ENCODE peak calls at places on chromosomes 11 and 22, in nine cellular contexts. One of them, this sample, is unnamed.

GRCh38 chr11:32070707-32071106 is 20.2 kb upstream of the RCN1 start:
- DNase-seq in effector memory CD4-positive, alpha-beta T cell: no peak
- DNase-seq in RWPE1: no peak
- DNase-seq in EL: no peak
- DNase-seq in cerebellum: no peak
- DNase-seq in amniotic epithelial cell: no peak
- DNase-seq in activated CD4-positive, alpha-beta T cell treated with anti-CD3 and anti-CD28 coated beads, Interleukin-2, amount 50 U/mL, for 4 hours: no peak
- DNase-seq in SK-MEL-5: no peak
- DNase-seq in Calu3: no peak
- DNase-seq in this sample: no peak

GRCh38 chr11:46134061-46134460 is 12.8 kb upstream of the PHF21A start:
- DNase-seq in cerebellum: no peak
- DNase-seq in RWPE1: no peak
- DNase-seq in amniotic epithelial cell: no peak
- DNase-seq in SK-MEL-5: no peak
- DNase-seq in activated CD4-positive, alpha-beta T cell treated with anti-CD3 and anti-CD28 coated beads, Interleukin-2, amount 50 U/mL, for 4 hours: no peak
- DNase-seq in Calu3: no peak
- DNase-seq in effector memory CD4-positive, alpha-beta T cell: no peak
- DNase-seq in EL: no peak
- DNase-seq in this sample: no peak

GRCh38 chr11:111376453-111376871 is 2.6 kb downstream of the POU2AF1 start:
- DNase-seq in effector memory CD4-positive, alpha-beta T cell: no peak
- DNase-seq in Calu3: no peak
- DNase-seq in RWPE1: no peak
- DNase-seq in cerebellum: no peak
- DNase-seq in activated CD4-positive, alpha-beta T cell treated with anti-CD3 and anti-CD28 coated beads, Interleukin-2, amount 50 U/mL, for 4 hours: no peak
- DNase-seq in amniotic epithelial cell: no peak
- DNase-seq in SK-MEL-5: no peak
- DNase-seq in EL: no peak
- DNase-seq in this sample: no peak

GRCh38 chr11:73260127-73260457 is 12.0 kb upstream of the P2RY6 start:
- DNase-seq in RWPE1: no peak
- DNase-seq in Calu3: no peak
- DNase-seq in amniotic epithelial cell: no peak
- DNase-seq in cerebellum: no peak
- DNase-seq in SK-MEL-5: no peak
- DNase-seq in effector memory CD4-positive, alpha-beta T cell: no peak
- DNase-seq in EL: no peak
- DNase-seq in activated CD4-positive, alpha-beta T cell treated with anti-CD3 and anti-CD28 coated beads, Interleukin-2, amount 50 U/mL, for 4 hours: no peak
- DNase-seq in this sample: no peak

GRCh38 chr11:18471995-18472394 is 16.3 kb downstream of the LDHAL6A start:
- DNase-seq in RWPE1: no peak
- DNase-seq in SK-MEL-5: no peak
- DNase-seq in amniotic epithelial cell: no peak
- DNase-seq in cerebellum: no peak
- DNase-seq in Calu3: no peak
- DNase-seq in EL: no peak
- DNase-seq in activated CD4-positive, alpha-beta T cell treated with anti-CD3 and anti-CD28 coated beads, Interleukin-2, amount 50 U/mL, for 4 hours: no peak
- DNase-seq in effector memory CD4-positive, alpha-beta T cell: no peak
- DNase-seq in this sample: no peak

GRCh38 chr22:27597703-27598444 is 203.7 kb downstream of the MN1 start:
- DNase-seq in effector memory CD4-positive, alpha-beta T cell: no peak
- DNase-seq in amniotic epithelial cell: peak
- DNase-seq in activated CD4-positive, alpha-beta T cell treated with anti-CD3 and anti-CD28 coated beads, Interleukin-2, amount 50 U/mL, for 4 hours: no peak
- DNase-seq in SK-MEL-5: peak
- DNase-seq in EL: peak
- DNase-seq in Calu3: peak
- DNase-seq in cerebellum: no peak
- DNase-seq in RWPE1: peak
- DNase-seq in this sample: no peak

GRCh38 chr11:19868281-19868821 is 155.7 kb downstream of the NAV2 start:
- DNase-seq in activated CD4-positive, alpha-beta T cell treated with anti-CD3 and anti-CD28 coated beads, Interleukin-2, amount 50 U/mL, for 4 hours: no peak
- DNase-seq in amniotic epithelial cell: peak
- DNase-seq in cerebellum: peak
- DNase-seq in SK-MEL-5: no peak
- DNase-seq in EL: peak
- DNase-seq in effector memory CD4-positive, alpha-beta T cell: no peak
- DNase-seq in RWPE1: peak
- DNase-seq in Calu3: no peak
- DNase-seq in this sample: peak

GRCh38 chr11:93844568-93844967 is 5.8 kb downstream of the VSTM5 start:
- DNase-seq in Calu3: no peak
- DNase-seq in SK-MEL-5: peak
- DNase-seq in effector memory CD4-positive, alpha-beta T cell: no peak
- DNase-seq in activated CD4-positive, alpha-beta T cell treated with anti-CD3 and anti-CD28 coated beads, Interleukin-2, amount 50 U/mL, for 4 hours: no peak
- DNase-seq in EL: peak
- DNase-seq in RWPE1: no peak
- DNase-seq in cerebellum: no peak
- DNase-seq in amniotic epithelial cell: no peak
- DNase-seq in this sample: no peak

GRCh38 chr11:110679323-110679980 is 32.8 kb downstream of the ARHGAP20 start:
- DNase-seq in amniotic epithelial cell: peak
- DNase-seq in activated CD4-positive, alpha-beta T cell treated with anti-CD3 and anti-CD28 coated beads, Interleukin-2, amount 50 U/mL, for 4 hours: no peak
- DNase-seq in RWPE1: no peak
- DNase-seq in EL: peak
- DNase-seq in Calu3: no peak
- DNase-seq in effector memory CD4-positive, alpha-beta T cell: no peak
- DNase-seq in cerebellum: no peak
- DNase-seq in SK-MEL-5: no peak
- DNase-seq in this sample: no peak

GRCh38 chr11:89293966-89294679 is 116.4 kb downstream of the TYR start:
- DNase-seq in SK-MEL-5: no peak
- DNase-seq in activated CD4-positive, alpha-beta T cell treated with anti-CD3 and anti-CD28 coated beads, Interleukin-2, amount 50 U/mL, for 4 hours: no peak
- DNase-seq in EL: no peak
- DNase-seq in cerebellum: no peak
- DNase-seq in effector memory CD4-positive, alpha-beta T cell: no peak
- DNase-seq in Calu3: no peak
- DNase-seq in RWPE1: no peak
- DNase-seq in amniotic epithelial cell: peak
- DNase-seq in this sample: no peak

GRCh38 chr11:78170413-78170812 is 18.0 kb downstream of the KCTD21 start:
- DNase-seq in RWPE1: no peak
- DNase-seq in cerebellum: no peak
- DNase-seq in effector memory CD4-positive, alpha-beta T cell: no peak
- DNase-seq in EL: no peak
- DNase-seq in Calu3: no peak
- DNase-seq in SK-MEL-5: no peak
- DNase-seq in activated CD4-positive, alpha-beta T cell treated with anti-CD3 and anti-CD28 coated beads, Interleukin-2, amount 50 U/mL, for 4 hours: no peak
- DNase-seq in amniotic epithelial cell: no peak
- DNase-seq in this sample: no peak

GRCh38 chr22:50432131-50432870 is 42.5 kb downstream of the SBF1 start:
- DNase-seq in activated CD4-positive, alpha-beta T cell treated with anti-CD3 and anti-CD28 coated beads, Interleukin-2, amount 50 U/mL, for 4 hours: no peak
- DNase-seq in cerebellum: no peak
- DNase-seq in effector memory CD4-positive, alpha-beta T cell: no peak
- DNase-seq in Calu3: no peak
- DNase-seq in EL: no peak
- DNase-seq in amniotic epithelial cell: no peak
- DNase-seq in SK-MEL-5: no peak
- DNase-seq in RWPE1: no peak
- DNase-seq in this sample: no peak

GRCh38 chr11:38814670-38815069 is 2216.6 kb upstream of the RAG2 start:
- DNase-seq in Calu3: no peak
- DNase-seq in RWPE1: peak
- DNase-seq in cerebellum: no peak
- DNase-seq in SK-MEL-5: no peak
- DNase-seq in activated CD4-positive, alpha-beta T cell treated with anti-CD3 and anti-CD28 coated beads, Interleukin-2, amount 50 U/mL, for 4 hours: no peak
- DNase-seq in amniotic epithelial cell: peak
- DNase-seq in effector memory CD4-positive, alpha-beta T cell: no peak
- DNase-seq in EL: peak
- DNase-seq in this sample: no peak

GRCh38 chr11:35274909-35275807 is 136.2 kb downstream of the CD44 start:
- DNase-seq in cerebellum: peak
- DNase-seq in amniotic epithelial cell: peak
- DNase-seq in RWPE1: no peak
- DNase-seq in SK-MEL-5: peak
- DNase-seq in effector memory CD4-positive, alpha-beta T cell: no peak
- DNase-seq in activated CD4-positive, alpha-beta T cell treated with anti-CD3 and anti-CD28 coated beads, Interleukin-2, amount 50 U/mL, for 4 hours: no peak
- DNase-seq in EL: peak
- DNase-seq in Calu3: peak
- DNase-seq in this sample: peak

GRCh38 chr11:28596816-28597215 is 488.6 kb downstream of the METTL15 start:
- DNase-seq in cerebellum: no peak
- DNase-seq in RWPE1: no peak
- DNase-seq in EL: no peak
- DNase-seq in SK-MEL-5: no peak
- DNase-seq in activated CD4-positive, alpha-beta T cell treated with anti-CD3 and anti-CD28 coated beads, Interleukin-2, amount 50 U/mL, for 4 hours: no peak
- DNase-seq in amniotic epithelial cell: peak
- DNase-seq in Calu3: no peak
- DNase-seq in effector memory CD4-positive, alpha-beta T cell: no peak
- DNase-seq in this sample: no peak

GRCh38 chr11:76313913-76314740 is 66.8 kb downstream of the THAP12 start:
- DNase-seq in RWPE1: no peak
- DNase-seq in cerebellum: no peak
- DNase-seq in effector memory CD4-positive, alpha-beta T cell: no peak
- DNase-seq in EL: peak
- DNase-seq in activated CD4-positive, alpha-beta T cell treated with anti-CD3 and anti-CD28 coated beads, Interleukin-2, amount 50 U/mL, for 4 hours: no peak
- DNase-seq in amniotic epithelial cell: peak
- DNase-seq in Calu3: no peak
- DNase-seq in SK-MEL-5: no peak
- DNase-seq in this sample: no peak

GRCh38 chr11:16984229-16984628 is 30.0 kb downstream of the PLEKHA7 start:
- DNase-seq in Calu3: no peak
- DNase-seq in amniotic epithelial cell: no peak
- DNase-seq in SK-MEL-5: peak
- DNase-seq in activated CD4-positive, alpha-beta T cell treated with anti-CD3 and anti-CD28 coated beads, Interleukin-2, amount 50 U/mL, for 4 hours: no peak
- DNase-seq in effector memory CD4-positive, alpha-beta T cell: no peak
- DNase-seq in RWPE1: no peak
- DNase-seq in EL: no peak
- DNase-seq in cerebellum: no peak
- DNase-seq in this sample: no peak

GRCh38 chr22:29892757-29893156 is 9.8 kb downstream of the MTMR3 start:
- DNase-seq in SK-MEL-5: no peak
- DNase-seq in RWPE1: no peak
- DNase-seq in amniotic epithelial cell: no peak
- DNase-seq in Calu3: no peak
- DNase-seq in EL: no peak
- DNase-seq in activated CD4-positive, alpha-beta T cell treated with anti-CD3 and anti-CD28 coated beads, Interleukin-2, amount 50 U/mL, for 4 hours: no peak
- DNase-seq in effector memory CD4-positive, alpha-beta T cell: no peak
- DNase-seq in cerebellum: no peak
- DNase-seq in this sample: no peak

GRCh38 chr11:16789560-16790483 is 51.4 kb downstream of the C11orf58 start:
- DNase-seq in cerebellum: no peak
- DNase-seq in EL: no peak
- DNase-seq in activated CD4-positive, alpha-beta T cell treated with anti-CD3 and anti-CD28 coated beads, Interleukin-2, amount 50 U/mL, for 4 hours: no peak
- DNase-seq in SK-MEL-5: no peak
- DNase-seq in effector memory CD4-positive, alpha-beta T cell: no peak
- DNase-seq in amniotic epithelial cell: no peak
- DNase-seq in Calu3: no peak
- DNase-seq in RWPE1: no peak
- DNase-seq in this sample: no peak

GRCh38 chr22:45599836-45600577 is 71.6 kb upstream of the ATXN10 start:
- DNase-seq in EL: no peak
- DNase-seq in cerebellum: no peak
- DNase-seq in RWPE1: no peak
- DNase-seq in amniotic epithelial cell: no peak
- DNase-seq in activated CD4-positive, alpha-beta T cell treated with anti-CD3 and anti-CD28 coated beads, Interleukin-2, amount 50 U/mL, for 4 hours: no peak
- DNase-seq in Calu3: no peak
- DNase-seq in SK-MEL-5: no peak
- DNase-seq in effector memory CD4-positive, alpha-beta T cell: no peak
- DNase-seq in this sample: no peak

GRCh38 chr11:74090701-74091100 is 80.1 kb downstream of the C2CD3 start:
- DNase-seq in Calu3: peak
- DNase-seq in EL: no peak
- DNase-seq in effector memory CD4-positive, alpha-beta T cell: no peak
- DNase-seq in cerebellum: no peak
- DNase-seq in RWPE1: no peak
- DNase-seq in SK-MEL-5: peak
- DNase-seq in activated CD4-positive, alpha-beta T cell treated with anti-CD3 and anti-CD28 coated beads, Interleukin-2, amount 50 U/mL, for 4 hours: no peak
- DNase-seq in amniotic epithelial cell: peak
- DNase-seq in this sample: peak

GRCh38 chr22:35519306-35520000 is 21.2 kb upstream of the RASD2 start:
- DNase-seq in activated CD4-positive, alpha-beta T cell treated with anti-CD3 and anti-CD28 coated beads, Interleukin-2, amount 50 U/mL, for 4 hours: no peak
- DNase-seq in effector memory CD4-positive, alpha-beta T cell: no peak
- DNase-seq in amniotic epithelial cell: no peak
- DNase-seq in EL: no peak
- DNase-seq in RWPE1: no peak
- DNase-seq in SK-MEL-5: no peak
- DNase-seq in Calu3: no peak
- DNase-seq in cerebellum: no peak
- DNase-seq in this sample: no peak

GRCh38 chr11:47905358-47906059 is 57.4 kb upstream of the NUP160 start:
- DNase-seq in Calu3: no peak
- DNase-seq in cerebellum: no peak
- DNase-seq in activated CD4-positive, alpha-beta T cell treated with anti-CD3 and anti-CD28 coated beads, Interleukin-2, amount 50 U/mL, for 4 hours: no peak
- DNase-seq in EL: peak
- DNase-seq in RWPE1: peak
- DNase-seq in SK-MEL-5: no peak
- DNase-seq in effector memory CD4-positive, alpha-beta T cell: no peak
- DNase-seq in amniotic epithelial cell: peak
- DNase-seq in this sample: no peak

GRCh38 chr11:87224486-87224885 is 186.8 kb downstream of the TMEM135 start:
- DNase-seq in cerebellum: no peak
- DNase-seq in EL: no peak
- DNase-seq in SK-MEL-5: no peak
- DNase-seq in Calu3: no peak
- DNase-seq in amniotic epithelial cell: no peak
- DNase-seq in effector memory CD4-positive, alpha-beta T cell: no peak
- DNase-seq in activated CD4-positive, alpha-beta T cell treated with anti-CD3 and anti-CD28 coated beads, Interleukin-2, amount 50 U/mL, for 4 hours: no peak
- DNase-seq in RWPE1: no peak
- DNase-seq in this sample: no peak

GRCh38 chr11:86047275-86047991 is 21.5 kb downstream of the PICALM start:
- DNase-seq in EL: peak
- DNase-seq in cerebellum: no peak
- DNase-seq in effector memory CD4-positive, alpha-beta T cell: no peak
- DNase-seq in SK-MEL-5: no peak
- DNase-seq in RWPE1: peak
- DNase-seq in Calu3: no peak
- DNase-seq in activated CD4-positive, alpha-beta T cell treated with anti-CD3 and anti-CD28 coated beads, Interleukin-2, amount 50 U/mL, for 4 hours: no peak
- DNase-seq in amniotic epithelial cell: peak
- DNase-seq in this sample: no peak

GRCh38 chr11:2178906-2179494 is 7.4 kb upstream of the TH start:
- DNase-seq in effector memory CD4-positive, alpha-beta T cell: no peak
- DNase-seq in cerebellum: no peak
- DNase-seq in EL: peak
- DNase-seq in activated CD4-positive, alpha-beta T cell treated with anti-CD3 and anti-CD28 coated beads, Interleukin-2, amount 50 U/mL, for 4 hours: no peak
- DNase-seq in RWPE1: peak
- DNase-seq in amniotic epithelial cell: peak
- DNase-seq in SK-MEL-5: no peak
- DNase-seq in Calu3: peak
- DNase-seq in this sample: no peak

GRCh38 chr22:29977107-29977506 is 94.1 kb downstream of the MTMR3 start:
- DNase-seq in EL: no peak
- DNase-seq in Calu3: no peak
- DNase-seq in effector memory CD4-positive, alpha-beta T cell: no peak
- DNase-seq in amniotic epithelial cell: no peak
- DNase-seq in RWPE1: no peak
- DNase-seq in SK-MEL-5: no peak
- DNase-seq in activated CD4-positive, alpha-beta T cell treated with anti-CD3 and anti-CD28 coated beads, Interleukin-2, amount 50 U/mL, for 4 hours: no peak
- DNase-seq in cerebellum: no peak
- DNase-seq in this sample: no peak

GRCh38 chr22:45774016-45774670 is 102.5 kb downstream of the ATXN10 start:
- DNase-seq in RWPE1: no peak
- DNase-seq in amniotic epithelial cell: no peak
- DNase-seq in Calu3: no peak
- DNase-seq in effector memory CD4-positive, alpha-beta T cell: no peak
- DNase-seq in cerebellum: peak
- DNase-seq in activated CD4-positive, alpha-beta T cell treated with anti-CD3 and anti-CD28 coated beads, Interleukin-2, amount 50 U/mL, for 4 hours: no peak
- DNase-seq in EL: no peak
- DNase-seq in SK-MEL-5: no peak
- DNase-seq in this sample: no peak

GRCh38 chr11:63567044-63567840 is 4.1 kb upstream of the PLAAT2 start:
- DNase-seq in amniotic epithelial cell: peak
- DNase-seq in effector memory CD4-positive, alpha-beta T cell: peak
- DNase-seq in RWPE1: peak
- DNase-seq in SK-MEL-5: peak
- DNase-seq in Calu3: peak
- DNase-seq in cerebellum: no peak
- DNase-seq in EL: peak
- DNase-seq in activated CD4-positive, alpha-beta T cell treated with anti-CD3 and anti-CD28 coated beads, Interleukin-2, amount 50 U/mL, for 4 hours: peak
- DNase-seq in this sample: peak

GRCh38 chr11:61928606-61929005 is 11.2 kb upstream of the RAB3IL1 start:
- DNase-seq in cerebellum: no peak
- DNase-seq in Calu3: no peak
- DNase-seq in RWPE1: no peak
- DNase-seq in effector memory CD4-positive, alpha-beta T cell: no peak
- DNase-seq in amniotic epithelial cell: peak
- DNase-seq in EL: no peak
- DNase-seq in SK-MEL-5: no peak
- DNase-seq in activated CD4-positive, alpha-beta T cell treated with anti-CD3 and anti-CD28 coated beads, Interleukin-2, amount 50 U/mL, for 4 hours: no peak
- DNase-seq in this sample: no peak

GRCh38 chr22:41030891-41031290 is 61.5 kb upstream of the EP300 start:
- DNase-seq in Calu3: no peak
- DNase-seq in effector memory CD4-positive, alpha-beta T cell: no peak
- DNase-seq in RWPE1: no peak
- DNase-seq in cerebellum: no peak
- DNase-seq in SK-MEL-5: no peak
- DNase-seq in activated CD4-positive, alpha-beta T cell treated with anti-CD3 and anti-CD28 coated beads, Interleukin-2, amount 50 U/mL, for 4 hours: no peak
- DNase-seq in EL: peak
- DNase-seq in amniotic epithelial cell: peak
- DNase-seq in this sample: no peak